ENCODE peak calls at places on chromosomes 11 and 22, in seven cellular contexts. One of them, this sample, is unnamed.

GRCh38 chr11:88320149-88320559 is 17.4 kb downstream of the CTSC start:
- DNase-seq in suprapubic skin: no peak
- DNase-seq in SK-N-SH: no peak
- DNase-seq in prostate gland: no peak
- DNase-seq in HCT116: no peak
- DNase-seq in endothelial cell of umbilical vein: peak
- DNase-seq in transverse colon: no peak
- DNase-seq in this sample: no peak

GRCh38 chr11:74636633-74637184 is 44.3 kb downstream of the POLD3 start:
- DNase-seq in suprapubic skin: no peak
- DNase-seq in SK-N-SH: no peak
- DNase-seq in prostate gland: no peak
- DNase-seq in HCT116: peak
- DNase-seq in endothelial cell of umbilical vein: peak
- DNase-seq in transverse colon: no peak
- DNase-seq in this sample: no peak

GRCh38 chr22:20237480-20238440 is 30.4 kb downstream of the RTN4R start:
- DNase-seq in suprapubic skin: no peak
- DNase-seq in SK-N-SH: no peak
- DNase-seq in prostate gland: no peak
- DNase-seq in HCT116: no peak
- DNase-seq in endothelial cell of umbilical vein: no peak
- DNase-seq in transverse colon: no peak
- DNase-seq in this sample: no peak

GRCh38 chr11:45919806-45920530 is 2.3 kb upstream of the PEX16 start:
- DNase-seq in suprapubic skin: no peak
- DNase-seq in SK-N-SH: peak
- DNase-seq in prostate gland: peak
- DNase-seq in HCT116: no peak
- DNase-seq in endothelial cell of umbilical vein: no peak
- DNase-seq in transverse colon: no peak
- DNase-seq in this sample: peak

GRCh38 chr22:39311592-39312400 is 7.6 kb downstream of the RPL3 start:
- DNase-seq in suprapubic skin: no peak
- DNase-seq in SK-N-SH: no peak
- DNase-seq in prostate gland: no peak
- DNase-seq in HCT116: no peak
- DNase-seq in endothelial cell of umbilical vein: no peak
- DNase-seq in transverse colon: no peak
- DNase-seq in this sample: no peak

GRCh38 chr11:134040386-134041297 is 28.2 kb upstream of the JAM3 start:
- DNase-seq in suprapubic skin: no peak
- DNase-seq in SK-N-SH: no peak
- DNase-seq in prostate gland: no peak
- DNase-seq in HCT116: no peak
- DNase-seq in endothelial cell of umbilical vein: no peak
- DNase-seq in transverse colon: no peak
- DNase-seq in this sample: peak

GRCh38 chr22:38923463-38924196 is 33.8 kb upstream of the APOBEC3A start:
- DNase-seq in suprapubic skin: no peak
- DNase-seq in SK-N-SH: peak
- DNase-seq in prostate gland: peak
- DNase-seq in HCT116: peak
- DNase-seq in endothelial cell of umbilical vein: peak
- DNase-seq in transverse colon: peak
- DNase-seq in this sample: peak

GRCh38 chr11:46295312-46295995 is 18.0 kb downstream of the CREB3L1 start:
- DNase-seq in suprapubic skin: no peak
- DNase-seq in SK-N-SH: peak
- DNase-seq in prostate gland: peak
- DNase-seq in HCT116: no peak
- DNase-seq in endothelial cell of umbilical vein: peak
- DNase-seq in transverse colon: peak
- DNase-seq in this sample: peak

GRCh38 chr11:61951484-61952135 is 1.5 kb downstream of the BEST1 start:
- DNase-seq in suprapubic skin: no peak
- DNase-seq in SK-N-SH: no peak
- DNase-seq in prostate gland: no peak
- DNase-seq in HCT116: no peak
- DNase-seq in endothelial cell of umbilical vein: no peak
- DNase-seq in transverse colon: no peak
- DNase-seq in this sample: peak

GRCh38 chr22:36197065-36197440 is 4.6 kb downstream of the APOL4 start:
- DNase-seq in suprapubic skin: no peak
- DNase-seq in SK-N-SH: peak
- DNase-seq in prostate gland: no peak
- DNase-seq in HCT116: no peak
- DNase-seq in endothelial cell of umbilical vein: peak
- DNase-seq in transverse colon: peak
- DNase-seq in this sample: peak

GRCh38 chr11:118956094-118956846 is at the start of gene UPK2:
- DNase-seq in suprapubic skin: peak
- DNase-seq in SK-N-SH: peak
- DNase-seq in prostate gland: peak
- DNase-seq in HCT116: peak
- DNase-seq in endothelial cell of umbilical vein: peak
- DNase-seq in transverse colon: peak
- DNase-seq in this sample: peak

GRCh38 chr11:122439911-122440782 is 215.4 kb upstream of the UBASH3B start:
- DNase-seq in suprapubic skin: no peak
- DNase-seq in SK-N-SH: peak
- DNase-seq in prostate gland: no peak
- DNase-seq in HCT116: no peak
- DNase-seq in endothelial cell of umbilical vein: peak
- DNase-seq in transverse colon: no peak
- DNase-seq in this sample: peak

GRCh38 chr22:36405671-36406070 is 17.9 kb upstream of the MYH9 start:
- DNase-seq in suprapubic skin: no peak
- DNase-seq in SK-N-SH: no peak
- DNase-seq in prostate gland: no peak
- DNase-seq in HCT116: no peak
- DNase-seq in endothelial cell of umbilical vein: no peak
- DNase-seq in transverse colon: peak
- DNase-seq in this sample: no peak

GRCh38 chr22:29093980-29094379 is 21.1 kb downstream of the KREMEN1 start:
- DNase-seq in suprapubic skin: no peak
- DNase-seq in SK-N-SH: no peak
- DNase-seq in prostate gland: no peak
- DNase-seq in HCT116: no peak
- DNase-seq in endothelial cell of umbilical vein: no peak
- DNase-seq in transverse colon: no peak
- DNase-seq in this sample: no peak

GRCh38 chr11:47314992-47315391 is 37.5 kb downstream of the MYBPC3 start:
- DNase-seq in suprapubic skin: no peak
- DNase-seq in SK-N-SH: peak
- DNase-seq in prostate gland: no peak
- DNase-seq in HCT116: no peak
- DNase-seq in endothelial cell of umbilical vein: no peak
- DNase-seq in transverse colon: no peak
- DNase-seq in this sample: no peak

GRCh38 chr11:122895591-122895990 is 13.0 kb downstream of the JHY start:
- DNase-seq in suprapubic skin: no peak
- DNase-seq in SK-N-SH: no peak
- DNase-seq in prostate gland: no peak
- DNase-seq in HCT116: no peak
- DNase-seq in endothelial cell of umbilical vein: no peak
- DNase-seq in transverse colon: no peak
- DNase-seq in this sample: no peak

GRCh38 chr11:1569251-1569780 is 2.8 kb downstream of the DUSP8 start:
- DNase-seq in suprapubic skin: no peak
- DNase-seq in SK-N-SH: no peak
- DNase-seq in prostate gland: no peak
- DNase-seq in HCT116: no peak
- DNase-seq in endothelial cell of umbilical vein: no peak
- DNase-seq in transverse colon: peak
- DNase-seq in this sample: no peak

GRCh38 chr22:50399751-50400331 is 56.7 kb downstream of the PPP6R2 start:
- DNase-seq in suprapubic skin: no peak
- DNase-seq in SK-N-SH: peak
- DNase-seq in prostate gland: no peak
- DNase-seq in HCT116: peak
- DNase-seq in endothelial cell of umbilical vein: no peak
- DNase-seq in transverse colon: peak
- DNase-seq in this sample: no peak

GRCh38 chr11:120511116-120511803 is at the start of gene GRIK4:
- DNase-seq in suprapubic skin: peak
- DNase-seq in SK-N-SH: peak
- DNase-seq in prostate gland: peak
- DNase-seq in HCT116: peak
- DNase-seq in endothelial cell of umbilical vein: peak
- DNase-seq in transverse colon: peak
- DNase-seq in this sample: peak
- TF ChIP-seq POLR2AphosphoS5 in suprapubic skin: no peak
- TF ChIP-seq POLR2AphosphoS5 in SK-N-SH: no peak
- TF ChIP-seq POLR2AphosphoS5 in prostate gland: peak
- TF ChIP-seq POLR2AphosphoS5 in HCT116: no peak
- TF ChIP-seq POLR2AphosphoS5 in endothelial cell of umbilical vein: peak
- TF ChIP-seq POLR2AphosphoS5 in transverse colon: no peak
- TF ChIP-seq POLR2AphosphoS5 in this sample: no peak

GRCh38 chr11:13367115-13367514 is 89.5 kb downstream of the BMAL1 start:
- DNase-seq in suprapubic skin: no peak
- DNase-seq in SK-N-SH: no peak
- DNase-seq in prostate gland: no peak
- DNase-seq in HCT116: no peak
- DNase-seq in endothelial cell of umbilical vein: no peak
- DNase-seq in transverse colon: no peak
- DNase-seq in this sample: no peak

GRCh38 chr11:13368041-13368446 is 90.5 kb downstream of the BMAL1 start:
- DNase-seq in suprapubic skin: no peak
- DNase-seq in SK-N-SH: no peak
- DNase-seq in prostate gland: no peak
- DNase-seq in HCT116: no peak
- DNase-seq in endothelial cell of umbilical vein: no peak
- DNase-seq in transverse colon: no peak
- DNase-seq in this sample: no peak

GRCh38 chr11:13364388-13364787 is 86.8 kb downstream of the BMAL1 start:
- DNase-seq in suprapubic skin: no peak
- DNase-seq in SK-N-SH: no peak
- DNase-seq in prostate gland: no peak
- DNase-seq in HCT116: no peak
- DNase-seq in endothelial cell of umbilical vein: no peak
- DNase-seq in transverse colon: no peak
- DNase-seq in this sample: no peak

GRCh38 chr11:13362596-13363109 is 85.1 kb downstream of the BMAL1 start:
- DNase-seq in suprapubic skin: no peak
- DNase-seq in SK-N-SH: no peak
- DNase-seq in prostate gland: no peak
- DNase-seq in HCT116: no peak
- DNase-seq in endothelial cell of umbilical vein: no peak
- DNase-seq in transverse colon: no peak
- DNase-seq in this sample: no peak

GRCh38 chr11:13366266-13367026 is 88.9 kb downstream of the BMAL1 start:
- DNase-seq in suprapubic skin: peak
- DNase-seq in SK-N-SH: no peak
- DNase-seq in prostate gland: no peak
- DNase-seq in HCT116: no peak
- DNase-seq in endothelial cell of umbilical vein: no peak
- DNase-seq in transverse colon: no peak
- DNase-seq in this sample: no peak
- TF ChIP-seq POLR2AphosphoS5 in suprapubic skin: no peak
- TF ChIP-seq POLR2AphosphoS5 in SK-N-SH: no peak
- TF ChIP-seq POLR2AphosphoS5 in prostate gland: no peak
- TF ChIP-seq POLR2AphosphoS5 in HCT116: no peak
- TF ChIP-seq POLR2AphosphoS5 in endothelial cell of umbilical vein: no peak
- TF ChIP-seq POLR2AphosphoS5 in transverse colon: no peak
- TF ChIP-seq POLR2AphosphoS5 in this sample: no peak

GRCh38 chr11:3015796-3016195 is 23.7 kb upstream of the NAP1L4 start:
- DNase-seq in suprapubic skin: no peak
- DNase-seq in SK-N-SH: peak
- DNase-seq in prostate gland: no peak
- DNase-seq in HCT116: no peak
- DNase-seq in endothelial cell of umbilical vein: no peak
- DNase-seq in transverse colon: no peak
- DNase-seq in this sample: no peak
- TF ChIP-seq POLR2AphosphoS5 in suprapubic skin: no peak
- TF ChIP-seq POLR2AphosphoS5 in SK-N-SH: no peak
- TF ChIP-seq POLR2AphosphoS5 in prostate gland: no peak
- TF ChIP-seq POLR2AphosphoS5 in HCT116: peak
- TF ChIP-seq POLR2AphosphoS5 in endothelial cell of umbilical vein: no peak
- TF ChIP-seq POLR2AphosphoS5 in transverse colon: no peak
- TF ChIP-seq POLR2AphosphoS5 in this sample: no peak

GRCh38 chr11:76235233-76236091 is 29.2 kb upstream of the WNT11 start:
- DNase-seq in suprapubic skin: peak
- DNase-seq in SK-N-SH: peak
- DNase-seq in prostate gland: peak
- DNase-seq in HCT116: peak
- DNase-seq in endothelial cell of umbilical vein: peak
- DNase-seq in transverse colon: peak
- DNase-seq in this sample: peak

GRCh38 chr11:76237914-76238313 is 31.6 kb upstream of the WNT11 start:
- DNase-seq in suprapubic skin: no peak
- DNase-seq in SK-N-SH: peak
- DNase-seq in prostate gland: no peak
- DNase-seq in HCT116: peak
- DNase-seq in endothelial cell of umbilical vein: peak
- DNase-seq in transverse colon: no peak
- DNase-seq in this sample: no peak

GRCh38 chr11:76237041-76237649 is 30.8 kb upstream of the WNT11 start:
- DNase-seq in suprapubic skin: no peak
- DNase-seq in SK-N-SH: no peak
- DNase-seq in prostate gland: no peak
- DNase-seq in HCT116: no peak
- DNase-seq in endothelial cell of umbilical vein: no peak
- DNase-seq in transverse colon: no peak
- DNase-seq in this sample: no peak

GRCh38 chr11:76234704-76235232 is 28.5 kb upstream of the WNT11 start:
- DNase-seq in suprapubic skin: no peak
- DNase-seq in SK-N-SH: no peak
- DNase-seq in prostate gland: no peak
- DNase-seq in HCT116: no peak
- DNase-seq in endothelial cell of umbilical vein: no peak
- DNase-seq in transverse colon: no peak
- DNase-seq in this sample: peak

DNA sequence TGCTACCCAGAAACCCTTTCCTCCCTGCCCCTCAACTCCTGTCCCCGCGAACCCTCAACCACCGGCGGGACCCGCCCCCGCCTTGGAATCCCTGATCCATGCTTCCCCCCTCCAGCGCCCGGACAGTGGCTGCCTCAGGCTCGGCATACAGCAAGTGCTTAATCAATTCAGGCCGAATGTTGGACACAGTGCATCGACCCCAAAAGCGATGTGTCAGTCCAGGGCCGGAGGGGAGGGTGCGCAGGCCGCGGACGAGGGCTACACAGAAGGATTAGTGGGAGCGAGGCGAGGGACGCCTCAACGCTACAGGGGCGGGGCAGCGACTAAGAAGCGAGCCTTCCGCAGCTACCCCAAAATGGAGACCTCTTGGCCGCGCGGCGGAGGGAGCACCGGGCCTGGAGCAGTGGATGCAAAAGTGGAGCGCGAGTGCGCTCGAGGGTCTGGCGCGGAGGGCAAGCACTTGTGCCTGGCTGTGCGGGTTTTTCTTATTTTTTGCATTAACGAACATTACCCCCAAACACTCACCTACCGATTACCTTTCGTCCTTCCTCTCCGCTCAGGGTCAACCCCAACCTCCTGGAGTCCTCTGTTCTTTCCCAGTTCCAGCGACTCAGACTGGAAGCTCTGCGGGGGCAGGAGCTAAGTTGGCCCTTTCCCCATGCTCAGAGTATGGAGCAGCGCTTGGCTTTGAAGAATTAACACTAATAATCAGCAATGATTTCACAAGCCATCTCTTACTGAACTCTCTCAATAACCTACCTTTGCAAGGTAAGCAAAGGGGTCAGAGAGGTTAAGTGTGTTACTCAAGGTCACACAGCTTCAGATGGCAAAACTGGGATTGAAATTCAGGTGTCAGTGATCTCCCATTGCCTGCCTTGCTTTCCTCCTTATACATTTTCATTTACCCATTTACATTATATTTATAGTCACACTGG is 30.1 kb upstream of the WNT11 start:
- DNase-seq in suprapubic skin: peak
- DNase-seq in SK-N-SH: peak
- DNase-seq in prostate gland: peak
- DNase-seq in HCT116: peak
- DNase-seq in endothelial cell of umbilical vein: no peak
- DNase-seq in transverse colon: peak
- DNase-seq in this sample: peak
- TF ChIP-seq POLR2AphosphoS5 in suprapubic skin: no peak
- TF ChIP-seq POLR2AphosphoS5 in SK-N-SH: peak
- TF ChIP-seq POLR2AphosphoS5 in prostate gland: no peak
- TF ChIP-seq POLR2AphosphoS5 in HCT116: no peak
- TF ChIP-seq POLR2AphosphoS5 in endothelial cell of umbilical vein: no peak
- TF ChIP-seq POLR2AphosphoS5 in transverse colon: no peak
- TF ChIP-seq POLR2AphosphoS5 in this sample: no peak

This sample was measured in sigmoid colon.